ENCODE peak calls at places on chromosomes 3 and 15, in four cellular contexts. One of them, this sample, is unnamed.

GRCh38 chr3:104908761-104909160 is 457.9 kb upstream of the ALCAM start:
- DNase-seq in AG04450: no peak
- DNase-seq in AG09319: no peak
- DNase-seq in transverse colon: no peak
- DNase-seq in this sample: no peak

GRCh38 chr3:152019516-152019915 is 146.1 kb downstream of the SUCNR1 start:
- DNase-seq in AG09319: no peak
- DNase-seq in transverse colon: no peak
- DNase-seq in AG04450: no peak
- DNase-seq in this sample: no peak

GRCh38 chr15:31660800-31661199 is 334.2 kb downstream of the KLF13 start:
- DNase-seq in AG09319: no peak
- DNase-seq in transverse colon: no peak
- DNase-seq in AG04450: no peak
- DNase-seq in this sample: no peak

GRCh38 chr3:9301091-9301490 is 51.6 kb upstream of the SRGAP3 start:
- DNase-seq in AG09319: no peak
- DNase-seq in transverse colon: no peak
- DNase-seq in AG04450: no peak
- DNase-seq in this sample: no peak

GRCh38 chr15:82128401-82129143 is 82.8 kb upstream of the MEX3B start:
- DNase-seq in transverse colon: no peak
- DNase-seq in AG09319: no peak
- DNase-seq in AG04450: no peak
- DNase-seq in this sample: no peak

GRCh38 chr15:63255485-63255990 is 21.9 kb upstream of the APH1B start:
- DNase-seq in AG04450: no peak
- DNase-seq in transverse colon: no peak
- DNase-seq in AG09319: no peak
- DNase-seq in this sample: no peak

GRCh38 chr3:49803464-49804140 is 541 bp downstream of the INKA1 start:
- DNase-seq in transverse colon: peak; percentile 52
- DNase-seq in AG09319: peak; percentile 46
- DNase-seq in AG04450: no peak
- DNase-seq in this sample: no peak

GRCh38 chr3:187802928-187803259 is 57.6 kb upstream of the BCL6 start:
- DNase-seq in AG09319: no peak
- DNase-seq in AG04450: no peak
- DNase-seq in transverse colon: no peak
- DNase-seq in this sample: no peak

GRCh38 chr3:127030328-127031045 is 47.6 kb downstream of the PLXNA1 start:
- DNase-seq in AG09319: no peak
- DNase-seq in transverse colon: no peak
- DNase-seq in AG04450: no peak
- DNase-seq in this sample: no peak

GRCh38 chr3:83226751-83227150 is 1465.3 kb upstream of the GBE1 start:
- DNase-seq in AG04450: no peak
- DNase-seq in transverse colon: no peak
- DNase-seq in AG09319: no peak
- DNase-seq in this sample: no peak

GRCh38 chr15:27272446-27272845 is 301.5 kb downstream of the GABRG3 start:
- DNase-seq in AG09319: no peak
- DNase-seq in AG04450: no peak
- DNase-seq in transverse colon: no peak
- DNase-seq in this sample: no peak

GRCh38 chr3:27639271-27639670 is 82.9 kb downstream of the EOMES start:
- DNase-seq in AG04450: no peak
- DNase-seq in AG09319: no peak
- DNase-seq in transverse colon: no peak
- DNase-seq in this sample: no peak

GRCh38 chr3:29642393-29643033 is 361.6 kb downstream of the RBMS3 start:
- DNase-seq in AG04450: peak; percentile 15
- DNase-seq in transverse colon: peak; percentile 11
- DNase-seq in AG09319: no peak
- DNase-seq in this sample: peak; percentile 67

GRCh38 chr3:128275316-128276150 is 122.3 kb downstream of the EEFSEC start:
- DNase-seq in AG09319: no peak
- DNase-seq in transverse colon: no peak
- DNase-seq in AG04450: no peak
- DNase-seq in this sample: no peak

GRCh38 chr15:97998307-97999071 is 38.0 kb downstream of the ARRDC4 start:
- DNase-seq in transverse colon: no peak
- DNase-seq in AG09319: no peak
- DNase-seq in AG04450: no peak
- DNase-seq in this sample: no peak

GRCh38 chr3:87426916-87427315 is 150.5 kb upstream of the POU1F1 start:
- DNase-seq in AG04450: no peak
- DNase-seq in AG09319: no peak
- DNase-seq in transverse colon: no peak
- DNase-seq in this sample: peak; percentile 10

GRCh38 chr3:143644370-143645089 is 203.7 kb downstream of the SLC9A9 start:
- DNase-seq in AG09319: peak; percentile 76
- DNase-seq in transverse colon: peak; percentile 65
- DNase-seq in AG04450: peak; percentile 10
- DNase-seq in this sample: peak; percentile 59

GRCh38 chr3:150407818-150408231 is 273 bp upstream of the TSC22D2 start:
- DNase-seq in transverse colon: peak; percentile 98
- DNase-seq in AG04450: no peak
- DNase-seq in AG09319: no peak
- DNase-seq in this sample: no peak

GRCh38 chr15:101014921-101015841 is 96.0 kb downstream of the LRRK1 start:
- DNase-seq in transverse colon: peak; percentile 75
- DNase-seq in AG04450: no peak
- DNase-seq in AG09319: no peak
- DNase-seq in this sample: no peak

GRCh38 chr3:155001289-155002007 is 78.7 kb upstream of the MME start:
- DNase-seq in AG09319: no peak
- DNase-seq in AG04450: no peak
- DNase-seq in transverse colon: no peak
- DNase-seq in this sample: no peak

GRCh38 chr3:85342915-85343314 is 384.1 kb downstream of the CADM2 start:
- DNase-seq in AG04450: no peak
- DNase-seq in AG09319: no peak
- DNase-seq in transverse colon: no peak
- DNase-seq in this sample: no peak

GRCh38 chr3:148319161-148319915 is 378.4 kb upstream of the AGTR1 start:
- DNase-seq in AG09319: peak; percentile 15
- DNase-seq in AG04450: peak; percentile 44
- DNase-seq in transverse colon: no peak
- DNase-seq in this sample: peak; percentile 23

GRCh38 chr3:56753206-56753605 is 48.5 kb downstream of the ARHGEF3 start:
- DNase-seq in AG04450: no peak
- DNase-seq in AG09319: no peak
- DNase-seq in transverse colon: no peak
- DNase-seq in this sample: peak; percentile 46

GRCh38 chr15:58355352-58355964 is 76.3 kb upstream of the LIPC start:
- DNase-seq in AG09319: no peak
- DNase-seq in transverse colon: no peak
- DNase-seq in AG04450: no peak
- DNase-seq in this sample: no peak

GRCh38 chr3:99021466-99021865 is 120.0 kb upstream of the DCBLD2 start:
- DNase-seq in transverse colon: no peak
- DNase-seq in AG04450: no peak
- DNase-seq in AG09319: no peak
- DNase-seq in this sample: no peak

DNA sequence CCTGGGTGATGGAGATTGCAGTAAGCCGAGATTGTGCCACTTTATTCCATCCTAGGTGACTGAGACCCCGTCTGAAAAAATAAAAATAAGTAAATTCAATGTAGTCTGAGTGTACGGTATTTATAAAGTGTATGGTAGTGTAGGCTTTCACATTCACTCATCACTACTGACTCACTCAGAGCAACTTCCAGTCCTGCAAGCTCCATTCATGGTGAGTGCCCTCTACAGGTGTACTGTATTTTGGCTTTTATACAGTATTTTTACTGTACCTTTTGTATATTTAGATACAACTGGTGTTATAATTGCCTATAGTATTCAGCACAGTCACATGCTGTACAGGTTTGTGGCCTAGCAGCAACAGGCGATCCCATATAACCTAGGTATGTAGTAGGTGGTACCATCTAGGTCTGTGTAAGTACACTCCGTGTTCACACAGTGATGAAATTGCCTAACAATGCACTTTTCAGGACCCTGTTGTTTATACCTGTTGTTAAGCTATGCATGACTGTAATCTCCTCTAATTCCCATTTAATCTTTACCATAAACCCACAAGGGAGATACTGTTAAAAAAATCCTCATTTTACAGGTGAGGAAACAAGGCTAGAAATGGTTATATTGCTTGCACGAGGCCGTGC is 19.3 kb downstream of the CACNA1D start:
- DNase-seq in transverse colon: no peak
- DNase-seq in AG09319: no peak
- DNase-seq in AG04450: no peak
- DNase-seq in this sample: no peak
- TF ChIP-seq CTCF in transverse colon: peak; percentile 9
- TF ChIP-seq CTCF in AG09319: no peak
- TF ChIP-seq CTCF in AG04450: peak; percentile 17
- TF ChIP-seq CTCF in this sample: no peak

GRCh38 chr3:37024092-37024491 is 30.8 kb downstream of the MLH1 start:
- DNase-seq in transverse colon: no peak
- DNase-seq in AG04450: no peak
- DNase-seq in AG09319: no peak
- DNase-seq in this sample: no peak
- TF ChIP-seq CTCF in transverse colon: peak; percentile 34
- TF ChIP-seq CTCF in AG04450: peak; percentile 51
- TF ChIP-seq CTCF in AG09319: peak; percentile 44
- TF ChIP-seq CTCF in this sample: peak; percentile 32

GRCh38 chr15:43510230-43511011 is 7.0 kb upstream of the MAP1A start:
- DNase-seq in transverse colon: peak; percentile 98
- DNase-seq in AG04450: peak; percentile 96
- DNase-seq in AG09319: peak; percentile 97
- DNase-seq in this sample: peak; percentile 93
- TF ChIP-seq CTCF in transverse colon: peak; percentile 26
- TF ChIP-seq CTCF in AG04450: peak; percentile 45
- TF ChIP-seq CTCF in AG09319: peak; percentile 35
- TF ChIP-seq CTCF in this sample: peak; percentile 38

DNA sequence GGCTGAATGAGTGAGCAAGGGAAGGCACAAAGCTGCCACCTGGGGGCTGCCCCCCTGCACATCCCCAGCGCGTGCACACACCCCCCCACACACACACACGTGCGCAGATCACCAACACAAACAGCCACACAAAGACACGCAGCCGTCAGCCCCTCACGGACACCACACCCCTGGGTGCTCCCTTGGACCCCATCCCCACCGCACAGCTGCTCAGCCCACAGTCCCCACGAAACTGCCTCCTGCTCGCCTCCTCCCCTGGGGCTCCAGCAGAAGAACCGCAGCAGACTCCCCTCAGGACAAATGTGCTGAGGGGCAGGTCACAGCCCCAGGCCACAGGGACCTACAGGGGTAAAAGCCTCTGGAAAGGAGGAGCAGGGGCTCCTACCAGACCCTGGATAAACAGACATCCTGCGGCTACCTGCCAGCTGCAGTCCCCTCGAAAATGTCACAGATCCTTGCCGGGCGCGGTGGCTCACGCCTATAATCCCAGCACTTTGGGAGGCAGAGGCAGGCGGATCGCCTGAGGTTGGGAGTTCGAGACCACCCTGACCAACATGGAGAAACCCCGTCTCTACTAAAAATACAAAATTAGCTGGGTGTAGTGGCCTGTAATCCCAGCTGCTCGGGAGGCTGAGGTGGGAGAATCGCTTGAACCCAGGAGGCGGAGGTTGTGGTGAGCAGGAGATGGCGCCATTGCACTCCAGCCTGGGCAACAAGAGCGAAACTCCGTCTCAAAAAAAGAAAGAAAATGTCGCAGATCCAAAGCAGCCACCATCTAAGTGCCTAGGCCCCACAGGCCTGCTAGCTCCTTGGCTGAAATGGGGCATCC is 6.5 kb downstream of the TWF2 start:
- DNase-seq in AG09319: no peak
- DNase-seq in AG04450: no peak
- DNase-seq in transverse colon: no peak
- DNase-seq in this sample: no peak
- TF ChIP-seq CTCF in AG09319: no peak
- TF ChIP-seq CTCF in AG04450: no peak
- TF ChIP-seq CTCF in transverse colon: no peak
- TF ChIP-seq CTCF in this sample: no peak

GRCh38 chr15:50358805-50359204 is 3.8 kb upstream of the GABPB1 start:
- DNase-seq in transverse colon: peak; percentile 16
- DNase-seq in AG04450: no peak
- DNase-seq in AG09319: no peak
- DNase-seq in this sample: no peak
- TF ChIP-seq CTCF in transverse colon: peak; percentile 22
- TF ChIP-seq CTCF in AG04450: peak; percentile 45
- TF ChIP-seq CTCF in AG09319: peak; percentile 48
- TF ChIP-seq CTCF in this sample: peak; percentile 56